ENCODE peak calls at places on chromosomes 16 and 17, in five cellular contexts. One of them, this sample, is unnamed.

GRCh38 chr17:29176500-29177351 is 3.5 kb downstream of the MYO18A start:
- DNase-seq in PC-3: peak; percentile 59
- DNase-seq in lower lobe of right lung: peak; percentile 82
- DNase-seq in gastrocnemius medialis: peak; percentile 73
- DNase-seq in H9: peak; percentile 88
- DNase-seq in this sample: no peak

GRCh38 chr16:71900336-71900735 is 5.0 kb downstream of the IST1 start:
- DNase-seq in PC-3: no peak
- DNase-seq in lower lobe of right lung: no peak
- DNase-seq in gastrocnemius medialis: no peak
- DNase-seq in H9: no peak
- DNase-seq in this sample: no peak

GRCh38 chr17:67588326-67588725 is 129.4 kb upstream of the NOL11 start:
- DNase-seq in PC-3: no peak
- DNase-seq in lower lobe of right lung: no peak
- DNase-seq in gastrocnemius medialis: no peak
- DNase-seq in H9: no peak
- DNase-seq in this sample: no peak

GRCh38 chr17:37828313-37829124 is 83.7 kb upstream of the HNF1B start:
- DNase-seq in PC-3: peak; percentile 5
- DNase-seq in lower lobe of right lung: no peak
- DNase-seq in gastrocnemius medialis: no peak
- DNase-seq in H9: no peak
- DNase-seq in this sample: peak; percentile 45

GRCh38 chr17:58156839-58157803 is 8.9 kb downstream of the OR4D1 start:
- DNase-seq in PC-3: no peak
- DNase-seq in lower lobe of right lung: peak; percentile 51
- DNase-seq in gastrocnemius medialis: no peak
- DNase-seq in H9: peak; percentile 86
- DNase-seq in this sample: no peak

GRCh38 chr16:2964416-2965223 is 545 bp downstream of the KREMEN2 start:
- DNase-seq in PC-3: peak; percentile 71
- DNase-seq in lower lobe of right lung: peak; percentile 57
- DNase-seq in gastrocnemius medialis: no peak
- DNase-seq in H9: peak; percentile 98
- DNase-seq in this sample: no peak

GRCh38 chr16:79437764-79438728 is 162.5 kb downstream of the MAF start:
- DNase-seq in PC-3: no peak
- DNase-seq in lower lobe of right lung: no peak
- DNase-seq in gastrocnemius medialis: peak; percentile 30
- DNase-seq in H9: peak; percentile 56
- DNase-seq in this sample: no peak

GRCh38 chr16:24851700-24852099 is 5.9 kb downstream of the SLC5A11 start:
- DNase-seq in PC-3: peak; percentile 48
- DNase-seq in lower lobe of right lung: no peak
- DNase-seq in gastrocnemius medialis: no peak
- DNase-seq in H9: no peak
- DNase-seq in this sample: no peak

GRCh38 chr17:40538019-40538935 is 27.0 kb downstream of the CCR7 start:
- DNase-seq in PC-3: no peak
- DNase-seq in lower lobe of right lung: peak; percentile 79
- DNase-seq in gastrocnemius medialis: no peak
- DNase-seq in H9: no peak
- DNase-seq in this sample: peak; percentile 90

GRCh38 chr17:59666235-59666634 is 41.0 kb downstream of the PTRH2 start:
- DNase-seq in PC-3: peak; percentile 27
- DNase-seq in lower lobe of right lung: no peak
- DNase-seq in gastrocnemius medialis: peak; percentile 15
- DNase-seq in H9: no peak
- DNase-seq in this sample: no peak

DNA sequence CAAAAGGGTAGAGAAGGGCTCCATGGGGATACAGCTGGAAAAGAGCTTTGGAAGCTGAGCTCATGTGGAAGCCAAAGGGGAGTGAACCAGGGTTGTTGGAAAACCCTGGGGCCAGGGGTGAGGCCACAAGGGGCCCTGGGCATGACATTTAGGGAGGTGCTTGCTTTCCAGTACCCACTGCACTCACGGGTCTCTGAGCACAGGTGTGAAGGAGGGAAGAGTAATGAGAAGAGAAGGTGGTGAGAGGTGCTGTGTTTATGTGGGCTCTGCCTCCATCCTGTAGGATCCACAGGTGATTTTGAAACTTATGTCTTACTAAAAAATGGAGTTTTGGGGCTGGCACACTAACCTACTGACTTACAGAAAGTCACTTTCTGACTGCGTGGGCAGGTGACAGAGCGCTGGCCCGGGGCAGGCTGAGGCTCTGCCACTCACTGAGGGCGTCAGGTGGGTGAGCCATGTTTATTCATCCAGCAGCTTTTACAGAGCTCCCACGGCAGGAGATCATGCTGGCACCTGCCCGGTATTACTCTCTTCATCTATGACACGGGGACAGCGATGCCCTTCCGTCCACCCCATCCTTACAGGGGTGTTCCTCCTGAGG is 18.9 kb downstream of the KSR1 start:
- DNase-seq in PC-3: no peak
- DNase-seq in lower lobe of right lung: no peak
- DNase-seq in gastrocnemius medialis: no peak
- DNase-seq in H9: no peak
- DNase-seq in this sample: no peak
- H3K4me1 ChIP-seq in PC-3: no peaks in the 10 kb centered on the region
- H3K4me1 ChIP-seq in lower lobe of right lung: peaks cover 59% of the 10 kb centered on the region
- H3K4me1 ChIP-seq in gastrocnemius medialis: peaks cover 6% of the 10 kb centered on the region
- H3K4me1 ChIP-seq in H9: peaks cover 25% of the 10 kb centered on the region
- H3K4me1 ChIP-seq in this sample: no peaks in the 10 kb centered on the region

DNA sequence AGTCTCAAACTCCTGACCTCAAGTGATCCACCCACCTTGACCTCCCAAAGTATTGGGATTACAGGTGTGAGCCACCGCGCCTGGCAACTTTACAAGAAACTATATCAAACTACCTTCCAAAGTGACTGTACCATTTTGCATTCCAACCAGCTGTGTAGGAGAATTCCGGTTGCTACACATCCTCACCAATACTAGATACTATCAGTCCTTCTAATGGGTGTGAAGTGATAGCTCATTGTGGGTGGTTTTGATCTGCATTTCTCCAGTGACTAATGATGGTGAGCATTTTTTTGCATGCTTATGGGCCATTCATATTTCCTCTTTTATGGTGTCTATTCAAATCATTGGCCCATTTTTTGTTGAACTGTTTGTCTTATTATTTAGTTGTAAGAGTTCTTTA is 37.7 kb downstream of the SCNN1B start:
- DNase-seq in PC-3: peak; percentile 46
- DNase-seq in lower lobe of right lung: no peak
- DNase-seq in gastrocnemius medialis: no peak
- DNase-seq in H9: no peak
- DNase-seq in this sample: no peak
- TF ChIP-seq CTCF in PC-3: no peak
- TF ChIP-seq CTCF in lower lobe of right lung: no peak
- TF ChIP-seq CTCF in gastrocnemius medialis: no peak
- TF ChIP-seq CTCF in H9: no peak
- TF ChIP-seq CTCF in this sample: no peak

GRCh38 chr16:81472391-81472790 is 27.8 kb downstream of the CMIP start:
- DNase-seq in PC-3: no peak
- DNase-seq in lower lobe of right lung: no peak
- DNase-seq in gastrocnemius medialis: no peak
- DNase-seq in H9: no peak
- DNase-seq in this sample: no peak

GRCh38 chr16:81473969-81474959 is 29.7 kb downstream of the CMIP start:
- DNase-seq in PC-3: no peak
- DNase-seq in lower lobe of right lung: no peak
- DNase-seq in gastrocnemius medialis: no peak
- DNase-seq in H9: no peak
- DNase-seq in this sample: no peak

GRCh38 chr16:81471882-81472281 is 27.3 kb downstream of the CMIP start:
- DNase-seq in PC-3: no peak
- DNase-seq in lower lobe of right lung: no peak
- DNase-seq in gastrocnemius medialis: no peak
- DNase-seq in H9: no peak
- DNase-seq in this sample: no peak

GRCh38 chr16:81473561-81473960 is 29.0 kb downstream of the CMIP start:
- DNase-seq in PC-3: no peak
- DNase-seq in lower lobe of right lung: no peak
- DNase-seq in gastrocnemius medialis: no peak
- DNase-seq in H9: no peak
- DNase-seq in this sample: no peak

DNA sequence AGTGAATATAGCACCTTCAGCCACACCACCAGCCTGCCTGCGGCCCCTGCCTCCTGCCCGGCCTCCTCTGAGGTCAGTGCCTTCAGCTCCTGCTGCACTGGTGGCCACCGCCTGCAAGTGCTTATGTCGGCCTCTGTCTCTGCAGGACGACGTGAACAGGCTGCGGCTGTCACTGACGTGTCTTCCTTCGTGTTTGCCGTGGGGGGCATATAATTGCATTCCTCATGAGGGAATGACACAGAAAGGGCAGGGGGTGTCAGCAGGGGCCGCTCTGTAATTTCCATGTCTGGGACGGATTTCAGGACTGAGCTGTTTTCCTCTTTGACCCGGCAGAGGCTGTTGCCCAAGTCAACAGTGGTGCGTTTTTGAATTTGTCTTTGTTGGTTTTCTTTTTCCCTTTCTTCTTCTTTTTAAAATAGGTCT is 28.5 kb downstream of the CMIP start:
- DNase-seq in PC-3: no peak
- DNase-seq in lower lobe of right lung: no peak
- DNase-seq in gastrocnemius medialis: no peak
- DNase-seq in H9: no peak
- DNase-seq in this sample: no peak
- H3K27ac ChIP-seq in PC-3: no peak overlapping the region
- H3K27ac ChIP-seq in lower lobe of right lung: no peak overlapping the region
- H3K27ac ChIP-seq in gastrocnemius medialis: no peak overlapping the region
- H3K27ac ChIP-seq in H9: no peak overlapping the region
- H3K27ac ChIP-seq in this sample: no peak overlapping the region

DNA sequence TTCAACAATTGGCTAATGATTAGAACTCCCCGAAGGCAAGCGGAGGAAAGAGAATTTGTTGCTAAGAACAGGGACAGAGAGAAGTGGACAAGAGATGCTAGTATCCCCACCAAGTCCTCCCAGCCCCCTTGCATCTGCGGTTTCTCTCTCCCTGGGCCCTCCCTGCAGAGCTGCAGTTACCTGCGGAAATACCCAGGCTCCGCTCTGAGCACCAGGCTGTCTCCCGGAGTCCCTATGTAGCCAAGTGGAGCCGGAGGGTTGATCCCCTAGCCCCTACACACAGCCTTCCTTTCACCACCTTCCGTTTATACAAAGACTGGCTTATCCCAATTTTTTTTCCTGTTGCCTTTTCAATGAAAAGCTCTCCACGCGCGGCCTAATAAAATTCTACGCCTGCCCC is 834.4 kb downstream of the KCNJ2 start:
- DNase-seq in PC-3: no peak
- DNase-seq in lower lobe of right lung: no peak
- DNase-seq in gastrocnemius medialis: no peak
- DNase-seq in H9: peak; percentile 66
- DNase-seq in this sample: no peak
- H3K4me1 ChIP-seq in PC-3: no peaks in the 10 kb centered on the region
- H3K4me1 ChIP-seq in lower lobe of right lung: no peaks in the 10 kb centered on the region
- H3K4me1 ChIP-seq in gastrocnemius medialis: no peaks in the 10 kb centered on the region
- H3K4me1 ChIP-seq in H9: peaks cover 3% of the 10 kb centered on the region
- H3K4me1 ChIP-seq in this sample: no peaks in the 10 kb centered on the region

GRCh38 chr16:76665571-76666275 is 388.5 kb downstream of the CNTNAP4 start:
- DNase-seq in PC-3: peak; percentile 9
- DNase-seq in lower lobe of right lung: no peak
- DNase-seq in gastrocnemius medialis: no peak
- DNase-seq in H9: no peak
- DNase-seq in this sample: no peak
- TF ChIP-seq CTCF in PC-3: peak; percentile 41
- TF ChIP-seq CTCF in lower lobe of right lung: no peak
- TF ChIP-seq CTCF in gastrocnemius medialis: no peak
- TF ChIP-seq CTCF in H9: no peak
- TF ChIP-seq CTCF in this sample: no peak

This sample was measured in tibial artery.